ENCODE peak calls at places on chromosomes 11 and 22, in nine cellular contexts. One of them, this sample, is unnamed.

GRCh38 chr11:93389737-93390136 is 59.2 kb downstream of the DEUP1 start:
- DNase-seq in body of pancreas: no peak
- DNase-seq in thoracic aorta: no peak
- DNase-seq in ascending aorta: no peak
- DNase-seq in fibroblast of villous mesenchyme: no peak
- DNase-seq in cardiac muscle cell: no peak
- DNase-seq in BJ: no peak
- DNase-seq in endodermal cell: no peak
- DNase-seq in BE2C: no peak
- DNase-seq in this sample: no peak

GRCh38 chr11:132607575-132607974 is 924.7 kb downstream of the OPCML start:
- DNase-seq in body of pancreas: no peak
- DNase-seq in thoracic aorta: no peak
- DNase-seq in ascending aorta: no peak
- DNase-seq in fibroblast of villous mesenchyme: no peak
- DNase-seq in cardiac muscle cell: no peak
- DNase-seq in BJ: no peak
- DNase-seq in endodermal cell: no peak
- DNase-seq in BE2C: no peak
- DNase-seq in this sample: no peak

GRCh38 chr11:106391771-106392412 is 314.4 kb downstream of the AASDHPPT start:
- DNase-seq in body of pancreas: no peak
- DNase-seq in thoracic aorta: no peak
- DNase-seq in ascending aorta: no peak
- DNase-seq in fibroblast of villous mesenchyme: peak
- DNase-seq in cardiac muscle cell: no peak
- DNase-seq in BJ: peak
- DNase-seq in endodermal cell: no peak
- DNase-seq in BE2C: no peak
- DNase-seq in this sample: no peak

GRCh38 chr22:37525073-37525745 is 6.0 kb upstream of the CARD10 start:
- DNase-seq in body of pancreas: no peak
- DNase-seq in thoracic aorta: no peak
- DNase-seq in ascending aorta: no peak
- DNase-seq in fibroblast of villous mesenchyme: peak
- DNase-seq in cardiac muscle cell: no peak
- DNase-seq in BJ: peak
- DNase-seq in endodermal cell: no peak
- DNase-seq in BE2C: no peak
- DNase-seq in this sample: no peak

GRCh38 chr11:5663511-5663910 is 21.4 kb downstream of the TRIM5 start:
- DNase-seq in body of pancreas: no peak
- DNase-seq in thoracic aorta: no peak
- DNase-seq in ascending aorta: no peak
- DNase-seq in fibroblast of villous mesenchyme: no peak
- DNase-seq in cardiac muscle cell: no peak
- DNase-seq in BJ: no peak
- DNase-seq in endodermal cell: no peak
- DNase-seq in BE2C: no peak
- DNase-seq in this sample: no peak

GRCh38 chr11:115364892-115365291 is 139.3 kb downstream of the CADM1 start:
- DNase-seq in body of pancreas: no peak
- DNase-seq in thoracic aorta: no peak
- DNase-seq in ascending aorta: no peak
- DNase-seq in fibroblast of villous mesenchyme: no peak
- DNase-seq in cardiac muscle cell: no peak
- DNase-seq in BJ: no peak
- DNase-seq in endodermal cell: no peak
- DNase-seq in BE2C: no peak
- DNase-seq in this sample: no peak

GRCh38 chr11:9015677-9016076 is 11.9 kb upstream of the NRIP3 start:
- DNase-seq in body of pancreas: peak
- DNase-seq in thoracic aorta: no peak
- DNase-seq in ascending aorta: peak
- DNase-seq in fibroblast of villous mesenchyme: peak
- DNase-seq in cardiac muscle cell: peak
- DNase-seq in BJ: no peak
- DNase-seq in endodermal cell: peak
- DNase-seq in BE2C: peak
- DNase-seq in this sample: peak

GRCh38 chr22:45454260-45454659 is 40.8 kb downstream of the RIBC2 start:
- DNase-seq in body of pancreas: no peak
- DNase-seq in thoracic aorta: no peak
- DNase-seq in ascending aorta: no peak
- DNase-seq in fibroblast of villous mesenchyme: peak
- DNase-seq in cardiac muscle cell: no peak
- DNase-seq in BJ: peak
- DNase-seq in endodermal cell: no peak
- DNase-seq in BE2C: no peak
- DNase-seq in this sample: no peak

GRCh38 chr11:114233755-114234154 is 62.4 kb upstream of the NNMT start:
- DNase-seq in body of pancreas: no peak
- DNase-seq in thoracic aorta: no peak
- DNase-seq in ascending aorta: no peak
- DNase-seq in fibroblast of villous mesenchyme: peak
- DNase-seq in cardiac muscle cell: no peak
- DNase-seq in BJ: no peak
- DNase-seq in endodermal cell: no peak
- DNase-seq in BE2C: no peak
- DNase-seq in this sample: no peak

GRCh38 chr11:6746086-6746618 is 25.6 kb downstream of the OR2AG2 start:
- DNase-seq in body of pancreas: no peak
- DNase-seq in thoracic aorta: no peak
- DNase-seq in ascending aorta: no peak
- DNase-seq in fibroblast of villous mesenchyme: peak
- DNase-seq in cardiac muscle cell: no peak
- DNase-seq in BJ: no peak
- DNase-seq in endodermal cell: no peak
- DNase-seq in BE2C: no peak
- DNase-seq in this sample: no peak

GRCh38 chr11:16605971-16606783 is 132.3 kb upstream of the C11orf58 start:
- DNase-seq in body of pancreas: peak
- DNase-seq in thoracic aorta: no peak
- DNase-seq in ascending aorta: peak
- DNase-seq in fibroblast of villous mesenchyme: peak
- DNase-seq in cardiac muscle cell: peak
- DNase-seq in BJ: peak
- DNase-seq in endodermal cell: peak
- DNase-seq in BE2C: peak
- DNase-seq in this sample: peak
- H3K4me3 ChIP-seq in body of pancreas: peak
- H3K4me3 ChIP-seq in thoracic aorta: peak
- H3K4me3 ChIP-seq in ascending aorta: peak
- H3K4me3 ChIP-seq in fibroblast of villous mesenchyme: peak
- H3K4me3 ChIP-seq in cardiac muscle cell: peak
- H3K4me3 ChIP-seq in BJ: peak
- H3K4me3 ChIP-seq in endodermal cell: peak
- H3K4me3 ChIP-seq in BE2C: peak
- H3K4me3 ChIP-seq in this sample: peak

GRCh38 chr22:43110444-43110926 is at the start of gene BIK:
- DNase-seq in body of pancreas: peak
- DNase-seq in thoracic aorta: no peak
- DNase-seq in ascending aorta: peak
- DNase-seq in fibroblast of villous mesenchyme: peak
- DNase-seq in cardiac muscle cell: peak
- DNase-seq in BJ: no peak
- DNase-seq in endodermal cell: peak
- DNase-seq in BE2C: peak
- DNase-seq in this sample: no peak
- TF ChIP-seq CTCF in body of pancreas: peak
- TF ChIP-seq CTCF in thoracic aorta: peak
- TF ChIP-seq CTCF in ascending aorta: no peak
- TF ChIP-seq CTCF in fibroblast of villous mesenchyme: peak
- TF ChIP-seq CTCF in cardiac muscle cell: peak
- TF ChIP-seq CTCF in BJ: peak
- TF ChIP-seq CTCF in endodermal cell: no peak
- TF ChIP-seq CTCF in BE2C: peak
- TF ChIP-seq CTCF in this sample: no peak

GRCh38 chr11:65415499-65416340 is 6.9 kb upstream of the NEAT1 start:
- DNase-seq in body of pancreas: no peak
- DNase-seq in thoracic aorta: no peak
- DNase-seq in ascending aorta: no peak
- DNase-seq in fibroblast of villous mesenchyme: no peak
- DNase-seq in cardiac muscle cell: no peak
- DNase-seq in BJ: no peak
- DNase-seq in endodermal cell: peak
- DNase-seq in BE2C: no peak
- DNase-seq in this sample: no peak
- H3K4me3 ChIP-seq in body of pancreas: no peak
- H3K4me3 ChIP-seq in thoracic aorta: peak
- H3K4me3 ChIP-seq in ascending aorta: peak
- H3K4me3 ChIP-seq in fibroblast of villous mesenchyme: peak
- H3K4me3 ChIP-seq in cardiac muscle cell: no peak
- H3K4me3 ChIP-seq in BJ: no peak
- H3K4me3 ChIP-seq in endodermal cell: peak
- H3K4me3 ChIP-seq in BE2C: peak
- H3K4me3 ChIP-seq in this sample: peak

DNA sequence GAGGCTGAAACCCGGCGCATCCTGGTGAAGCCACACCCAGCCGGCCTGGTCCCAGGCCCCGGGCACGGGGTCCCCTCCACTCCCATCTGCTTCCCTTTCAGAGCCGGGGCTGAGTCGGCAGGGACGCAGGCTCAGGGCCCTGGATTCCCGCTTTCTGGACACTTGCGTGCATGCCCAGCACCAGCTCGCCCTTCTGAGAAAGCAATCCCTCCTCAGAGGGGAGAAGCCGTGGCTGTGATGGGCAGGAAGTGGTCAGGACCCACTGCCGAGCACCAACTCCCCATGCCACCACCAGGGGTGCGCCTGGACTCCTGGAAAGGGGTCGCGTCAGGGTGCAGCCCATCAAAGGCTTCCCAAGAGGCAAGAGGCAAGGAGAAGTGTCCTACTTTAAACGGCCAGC is 15.1 kb downstream of the CDKN1C start:
- DNase-seq in body of pancreas: no peak
- DNase-seq in thoracic aorta: no peak
- DNase-seq in ascending aorta: no peak
- DNase-seq in fibroblast of villous mesenchyme: no peak
- DNase-seq in cardiac muscle cell: no peak
- DNase-seq in BJ: no peak
- DNase-seq in endodermal cell: no peak
- DNase-seq in BE2C: no peak
- DNase-seq in this sample: no peak
- TF ChIP-seq CTCF in body of pancreas: no peak
- TF ChIP-seq CTCF in thoracic aorta: no peak
- TF ChIP-seq CTCF in ascending aorta: no peak
- TF ChIP-seq CTCF in fibroblast of villous mesenchyme: peak
- TF ChIP-seq CTCF in cardiac muscle cell: peak
- TF ChIP-seq CTCF in BJ: no peak
- TF ChIP-seq CTCF in endodermal cell: peak
- TF ChIP-seq CTCF in BE2C: no peak
- TF ChIP-seq CTCF in this sample: no peak

GRCh38 chr22:36470162-36470993 is 11.1 kb downstream of the TXN2 start:
- DNase-seq in body of pancreas: peak
- DNase-seq in thoracic aorta: no peak
- DNase-seq in ascending aorta: peak
- DNase-seq in fibroblast of villous mesenchyme: peak
- DNase-seq in cardiac muscle cell: peak
- DNase-seq in BJ: no peak
- DNase-seq in endodermal cell: peak
- DNase-seq in BE2C: peak
- DNase-seq in this sample: no peak
- H3K4me3 ChIP-seq in body of pancreas: no peak
- H3K4me3 ChIP-seq in thoracic aorta: peak
- H3K4me3 ChIP-seq in ascending aorta: no peak
- H3K4me3 ChIP-seq in fibroblast of villous mesenchyme: no peak
- H3K4me3 ChIP-seq in cardiac muscle cell: no peak
- H3K4me3 ChIP-seq in BJ: no peak
- H3K4me3 ChIP-seq in endodermal cell: no peak
- H3K4me3 ChIP-seq in BE2C: no peak
- H3K4me3 ChIP-seq in this sample: no peak

DNA sequence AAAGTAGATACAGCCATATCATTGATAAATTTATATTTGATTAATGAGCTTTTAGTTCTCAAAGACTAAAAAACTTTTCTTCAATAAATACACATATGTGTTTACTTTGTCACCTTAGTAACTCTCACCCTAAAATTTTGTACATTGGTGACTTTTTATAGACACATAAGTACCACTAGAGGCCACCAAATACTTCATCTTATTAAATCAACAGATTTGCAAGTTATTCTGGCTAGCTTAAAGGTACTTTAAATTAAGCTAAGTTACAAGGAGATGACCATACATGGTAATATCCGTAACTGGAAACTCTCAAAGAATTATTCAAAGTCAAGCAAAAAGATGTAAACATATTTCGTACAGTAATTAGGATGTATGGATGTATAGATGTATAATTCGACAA is 112.2 kb downstream of the SBF2 start:
- DNase-seq in body of pancreas: no peak
- DNase-seq in thoracic aorta: no peak
- DNase-seq in ascending aorta: no peak
- DNase-seq in fibroblast of villous mesenchyme: peak
- DNase-seq in cardiac muscle cell: no peak
- DNase-seq in BJ: peak
- DNase-seq in endodermal cell: no peak
- DNase-seq in BE2C: no peak
- DNase-seq in this sample: peak
- TF ChIP-seq CTCF in body of pancreas: peak
- TF ChIP-seq CTCF in thoracic aorta: peak
- TF ChIP-seq CTCF in ascending aorta: peak
- TF ChIP-seq CTCF in fibroblast of villous mesenchyme: peak
- TF ChIP-seq CTCF in cardiac muscle cell: peak
- TF ChIP-seq CTCF in BJ: peak
- TF ChIP-seq CTCF in endodermal cell: peak
- TF ChIP-seq CTCF in BE2C: peak
- TF ChIP-seq CTCF in this sample: peak

DNA sequence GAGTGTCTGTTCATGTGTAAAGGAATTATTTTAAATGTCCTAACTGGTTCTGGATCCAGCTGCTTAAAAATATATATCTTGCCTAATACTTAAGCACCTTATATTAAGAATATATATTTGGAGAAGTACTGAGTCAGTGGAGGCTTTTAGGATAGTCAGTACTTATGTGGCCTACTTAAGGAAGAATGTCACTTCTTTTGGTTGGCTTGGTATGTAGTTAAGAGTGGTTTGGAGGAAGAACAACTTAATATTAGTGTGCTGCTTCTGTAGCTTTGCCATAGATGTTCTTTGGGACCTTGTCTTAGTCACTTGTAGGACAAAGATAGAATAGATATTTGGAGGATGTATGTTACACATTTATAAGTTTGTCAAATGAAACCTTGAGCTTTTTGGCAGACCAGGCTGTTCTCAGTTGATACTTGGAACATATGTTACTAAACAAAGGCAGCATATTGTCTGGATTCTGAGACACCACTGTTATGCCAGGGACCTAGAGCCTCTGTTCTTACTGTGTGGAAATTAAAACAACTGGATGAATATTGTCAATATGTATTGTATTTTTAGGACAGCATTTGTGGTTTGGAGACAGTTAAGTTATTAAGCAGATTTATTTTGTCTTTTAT is 4.9 kb downstream of the HIPK3 start:
- DNase-seq in body of pancreas: no peak
- DNase-seq in thoracic aorta: no peak
- DNase-seq in ascending aorta: no peak
- DNase-seq in fibroblast of villous mesenchyme: no peak
- DNase-seq in cardiac muscle cell: peak
- DNase-seq in BJ: no peak
- DNase-seq in endodermal cell: no peak
- DNase-seq in BE2C: no peak
- DNase-seq in this sample: no peak
- H3K4me3 ChIP-seq in body of pancreas: no peak
- H3K4me3 ChIP-seq in thoracic aorta: peak
- H3K4me3 ChIP-seq in ascending aorta: no peak
- H3K4me3 ChIP-seq in fibroblast of villous mesenchyme: no peak
- H3K4me3 ChIP-seq in cardiac muscle cell: peak
- H3K4me3 ChIP-seq in BJ: no peak
- H3K4me3 ChIP-seq in endodermal cell: no peak
- H3K4me3 ChIP-seq in BE2C: no peak
- H3K4me3 ChIP-seq in this sample: no peak